ENCODE peak calls at places on chromosomes 5 and 9, in five cellular contexts. Y is kidney epithelial cell, X is lower lobe of right lung, N is prostate gland, T is brain microvascular endothelial cell. F is an unnamed sample. For H3K27me3, the result is how much of the 10 kb centered on the place peaks cover.

GRCh38 chr5:132063090-132063911 is 2.8 kb downstream of the IL3 start:
- DNase-seq in T (peak), N (peak), X (peak), Y (no peak), F (peak)

GRCh38 chr5:158484246-158484645 is 615.5 kb downstream of the EBF1 start:
- DNase-seq in N (no peak), X (no peak), T (no peak), Y (no peak), F (no peak)

GRCh38 chr5:131367219-131367860 is 103.5 kb downstream of the CDC42SE2 start:
- DNase-seq in Y (no peak), N (no peak), X (no peak), T (no peak), F (no peak)

GRCh38 chr9:37324261-37324683 is 98.2 kb upstream of the GRHPR start:
- DNase-seq in T (peak), N (no peak), Y (no peak), X (no peak), F (no peak)

GRCh38 chr5:15601274-15601673 is 101.3 kb downstream of the FBXL7 start:
- DNase-seq in N (no peak), Y (no peak), X (no peak), T (no peak), F (no peak)

GRCh38 chr5:139926797-139927503 is 116.1 kb downstream of the NRG2 start:
- DNase-seq in T (no peak), Y (no peak), X (no peak), N (no peak), F (no peak)

GRCh38 chr9:96483733-96484240 is 33.8 kb downstream of the HABP4 start:
- DNase-seq in Y (no peak), X (no peak), T (no peak), N (no peak), F (no peak)

GRCh38 chr9:111036946-111037743 is 1.1 kb downstream of the LPAR1 start:
- DNase-seq in Y (no peak), T (peak), X (no peak), N (no peak), F (no peak)

GRCh38 chr5:148969291-148969690 is 93.6 kb downstream of the SH3TC2 start:
- DNase-seq in T (no peak), X (no peak), N (no peak), Y (no peak), F (no peak)

GRCh38 chr9:1837453-1838084 is 177.6 kb upstream of the SMARCA2 start:
- DNase-seq in Y (no peak), T (no peak), X (no peak), N (peak), F (no peak)

GRCh38 chr5:135834639-135835529 is at the start of gene SLC25A48:
- DNase-seq in T (no peak), X (no peak), Y (no peak), N (peak), F (no peak)

GRCh38 chr5:135833521-135833920 is 942 bp upstream of the SLC25A48 start:
- DNase-seq in Y (no peak), T (no peak), N (no peak), X (no peak), F (no peak)

GRCh38 chr5:135832941-135833340 is 1.5 kb upstream of the SLC25A48 start:
- DNase-seq in T (no peak), Y (no peak), X (no peak), N (no peak), F (no peak)

GRCh38 chr5:135835766-135836165 is 1.3 kb downstream of the SLC25A48 start:
- DNase-seq in T (no peak), X (no peak), N (no peak), Y (no peak), F (no peak)

DNA sequence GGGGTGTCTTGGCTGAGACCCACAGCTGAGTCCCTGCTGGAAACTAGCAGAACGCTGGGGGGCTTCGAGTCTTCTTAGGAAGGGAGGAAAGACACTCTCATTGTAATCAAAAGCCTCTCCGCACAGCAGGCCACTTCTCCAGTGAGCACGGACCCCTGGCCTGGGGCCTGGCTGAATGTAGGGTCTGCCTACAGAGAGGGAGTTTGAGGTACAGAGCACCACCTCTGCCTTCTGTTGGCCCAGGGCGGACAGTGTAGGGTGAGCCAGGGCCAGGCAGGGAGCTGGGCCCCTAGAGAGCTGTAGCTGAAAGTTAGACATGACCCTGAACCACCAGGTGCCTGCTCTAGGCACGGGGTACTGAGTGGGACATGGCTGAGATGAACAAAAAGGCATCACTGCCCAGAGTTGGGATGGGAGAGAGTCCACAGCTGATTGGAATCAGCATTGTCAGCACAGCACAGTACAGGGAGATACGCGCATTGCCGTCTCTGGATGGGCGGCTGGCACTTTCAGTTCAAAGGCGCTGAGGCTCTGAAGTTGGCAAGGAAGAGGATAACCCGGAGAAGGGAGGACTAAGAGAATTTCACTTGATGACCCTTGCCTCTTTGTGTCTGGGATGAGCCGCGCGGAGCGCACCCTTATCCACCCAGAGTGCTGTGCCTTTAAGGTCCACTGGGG is 363 bp upstream of the SLC25A48 start:
- DNase-seq in N (no peak), T (peak), Y (no peak), X (no peak), F (no peak)
- H3K27me3 ChIP-seq in N (under half), T (under half), Y (half or more), X (half or more), F (under half)

DNA sequence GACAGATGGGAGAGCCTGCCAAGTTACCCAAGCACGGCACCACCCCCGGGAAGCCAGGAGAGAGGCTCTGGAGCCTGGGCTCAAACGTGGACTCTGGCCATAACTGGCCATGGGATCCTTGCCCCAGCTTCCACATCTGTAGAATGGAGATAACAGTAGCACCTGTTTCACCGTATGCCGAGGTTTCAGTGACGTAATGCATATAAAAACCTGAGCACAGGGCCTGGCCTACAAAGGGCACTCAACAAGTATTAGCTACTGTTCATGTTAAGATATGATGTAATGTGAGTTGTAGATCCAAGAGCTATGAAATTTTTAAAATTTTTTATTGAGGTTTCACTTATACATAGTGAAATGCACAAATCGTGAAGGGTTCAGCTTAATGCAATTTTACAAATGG is 82.2 kb upstream of the BARHL1 start:
- DNase-seq in N (no peak), T (no peak), Y (no peak), X (no peak), F (no peak)
- H3K27me3 ChIP-seq in N (under half), T (under half), Y (under half), X (under half), F (under half)

GRCh38 chr5:111245654-111246053 is 21.5 kb downstream of the CAMK4 start:
- DNase-seq in T (no peak), X (no peak), N (no peak), Y (no peak), F (no peak)

GRCh38 chr5:111242606-111243005 is 18.4 kb downstream of the CAMK4 start:
- DNase-seq in T (no peak), N (no peak), Y (no peak), X (no peak), F (no peak)

GRCh38 chr5:111246459-111246858 is 22.3 kb downstream of the CAMK4 start:
- DNase-seq in N (no peak), Y (no peak), X (no peak), T (no peak), F (no peak)

GRCh38 chr5:111241696-111242095 is 17.5 kb downstream of the CAMK4 start:
- DNase-seq in X (no peak), Y (no peak), T (no peak), N (no peak), F (no peak)

GRCh38 chr5:111243353-111243752 is 19.2 kb downstream of the CAMK4 start:
- DNase-seq in T (no peak), Y (no peak), N (no peak), X (no peak), F (no peak)
- H3K27me3 ChIP-seq in T (under half), Y (under half), N (under half), X (under half), F (under half)

GRCh38 chr5:179344301-179345178 is 721 bp downstream of the ADAMTS2 start:
- DNase-seq in X (peak), N (no peak), Y (no peak), T (no peak), F (no peak)
- H3K27me3 ChIP-seq in X (half or more), N (under half), Y (under half), T (under half), F (under half)

DNA sequence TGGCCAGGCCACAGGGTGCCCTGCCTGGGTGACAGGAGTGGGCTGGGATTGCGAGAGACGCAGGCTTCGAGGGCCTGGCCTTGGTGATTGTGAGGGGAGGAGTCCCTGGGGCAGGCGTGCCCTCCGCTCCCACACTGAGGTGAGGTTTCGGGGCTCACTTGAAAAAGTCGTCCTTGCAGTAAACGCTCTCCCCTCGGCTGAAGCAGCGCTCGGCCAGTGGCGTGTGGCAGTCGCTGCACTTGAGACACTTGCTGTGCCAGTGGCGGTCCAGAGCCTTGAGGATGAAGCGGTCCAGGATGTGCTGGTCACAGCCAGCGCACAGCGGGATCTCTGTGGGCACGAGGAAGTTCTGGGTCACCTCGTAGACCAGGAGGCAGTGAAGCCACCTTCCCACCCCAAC is 4.5 kb downstream of the LHX3 start:
- DNase-seq in T (no peak), X (no peak), Y (no peak), N (no peak), F (no peak)
- H3K27me3 ChIP-seq in T (half or more), X (half or more), Y (half or more), N (half or more), F (half or more)

DNA sequence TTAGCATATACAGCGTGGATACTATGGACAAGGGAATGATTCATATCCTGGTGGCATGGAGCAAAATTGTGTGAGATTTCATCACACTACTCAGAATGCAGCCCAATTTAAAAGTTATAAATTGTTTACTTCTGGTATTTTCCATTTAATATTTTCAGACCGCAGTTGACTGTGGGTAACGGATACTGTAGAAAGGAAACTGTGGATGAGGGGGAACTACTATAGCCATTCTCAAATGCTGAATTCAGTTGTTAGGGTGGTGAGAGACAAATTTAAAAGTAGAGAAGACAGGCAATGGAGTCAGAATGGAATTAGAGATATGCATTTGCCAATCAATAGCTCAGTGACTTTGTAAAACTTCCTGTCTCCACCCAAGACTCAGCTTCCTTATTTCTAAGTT is 300.8 kb downstream of the TRIM32 start:
- DNase-seq in Y (no peak), N (no peak), T (no peak), X (no peak), F (no peak)
- H3K27me3 ChIP-seq in Y (under half), N (under half), T (under half), X (under half), F (under half)

F was measured in AG04450.